ENCODE peak calls at places on chromosomes 3 and 15, in six cellular contexts. R is HCT116, X is brain microvascular endothelial cell, M is H1, V is hepatocyte, N is cardiac fibroblast. B is an unnamed sample.

GRCh38 chr3:151047636-151048035 is 37.8 kb upstream of the MED12L start:
- DNase-seq in R (peak), X (peak), M (no peak), V (peak), N (peak), B (peak)

GRCh38 chr15:39641187-39641889 is 60.5 kb downstream of the THBS1 start:
- DNase-seq in R (no peak), X (no peak), M (no peak), V (no peak), N (no peak), B (no peak)

GRCh38 chr3:16768956-16769355 is 115.8 kb upstream of the PLCL2 start:
- DNase-seq in R (no peak), X (peak), M (no peak), V (no peak), N (peak), B (no peak)

GRCh38 chr3:177306252-177306651 is 109.0 kb upstream of the TBL1XR1 start:
- DNase-seq in R (no peak), X (peak), M (no peak), V (no peak), N (peak), B (peak)

GRCh38 chr15:36831125-36831914 is 251.9 kb downstream of the CDIN1 start:
- DNase-seq in R (no peak), X (peak), M (no peak), V (no peak), N (no peak), B (peak)

GRCh38 chr3:32401541-32402052 is 9.9 kb downstream of the CMTM7 start:
- DNase-seq in R (no peak), X (peak), M (peak), V (peak), N (peak), B (peak)

GRCh38 chr15:56759450-56759845 is 26.1 kb upstream of the ZNF280D start:
- DNase-seq in R (no peak), X (peak), M (no peak), V (no peak), N (peak), B (peak)

GRCh38 chr3:146067048-146067447 is 93.9 kb downstream of the PLOD2 start:
- DNase-seq in R (no peak), X (peak), M (no peak), V (no peak), N (peak), B (peak)

GRCh38 chr3:111971533-111971932 is 7.3 kb upstream of the ABHD10 start:
- DNase-seq in R (no peak), X (no peak), M (no peak), V (no peak), N (no peak), B (no peak)

GRCh38 chr15:62631325-62631724 is 411.2 kb upstream of the TPM1 start:
- DNase-seq in R (no peak), X (no peak), M (no peak), V (no peak), N (no peak), B (no peak)

GRCh38 chr3:175940881-175941280 is 1081.7 kb downstream of the NAALADL2 start:
- DNase-seq in R (no peak), X (no peak), M (peak), V (peak), N (no peak), B (no peak)

GRCh38 chr3:155701882-155702465 is 42.9 kb downstream of the PLCH1 start:
- DNase-seq in R (peak), X (peak), M (no peak), V (peak), N (peak), B (peak)

GRCh38 chr15:69591905-69592508 is 139.4 kb downstream of the RPLP1 start:
- DNase-seq in R (no peak), X (no peak), M (no peak), V (peak), N (no peak), B (no peak)

GRCh38 chr3:167684389-167684993 is 30.7 kb upstream of the WDR49 start:
- DNase-seq in R (peak), X (peak), M (peak), V (peak), N (peak), B (peak)

GRCh38 chr15:78822514-78822913 is 11.2 kb upstream of the ADAMTS7 start:
- DNase-seq in R (no peak), X (peak), M (no peak), V (no peak), N (no peak), B (no peak)

GRCh38 chr15:64090527-64090926 is 3.1 kb downstream of the CIAO2A start:
- DNase-seq in R (no peak), X (no peak), M (no peak), V (no peak), N (no peak), B (no peak)

GRCh38 chr15:26661107-26661506 is 111.8 kb downstream of the GABRB3 start:
- DNase-seq in R (no peak), X (no peak), M (no peak), V (no peak), N (no peak), B (no peak)

GRCh38 chr15:90291679-90292356 is 26.3 kb downstream of the NGRN start:
- DNase-seq in R (peak), X (no peak), M (no peak), V (no peak), N (no peak), B (peak)

GRCh38 chr3:101011086-101011485 is 17.9 kb upstream of the ABI3BP start:
- DNase-seq in R (no peak), X (no peak), M (no peak), V (no peak), N (peak), B (peak)

DNA sequence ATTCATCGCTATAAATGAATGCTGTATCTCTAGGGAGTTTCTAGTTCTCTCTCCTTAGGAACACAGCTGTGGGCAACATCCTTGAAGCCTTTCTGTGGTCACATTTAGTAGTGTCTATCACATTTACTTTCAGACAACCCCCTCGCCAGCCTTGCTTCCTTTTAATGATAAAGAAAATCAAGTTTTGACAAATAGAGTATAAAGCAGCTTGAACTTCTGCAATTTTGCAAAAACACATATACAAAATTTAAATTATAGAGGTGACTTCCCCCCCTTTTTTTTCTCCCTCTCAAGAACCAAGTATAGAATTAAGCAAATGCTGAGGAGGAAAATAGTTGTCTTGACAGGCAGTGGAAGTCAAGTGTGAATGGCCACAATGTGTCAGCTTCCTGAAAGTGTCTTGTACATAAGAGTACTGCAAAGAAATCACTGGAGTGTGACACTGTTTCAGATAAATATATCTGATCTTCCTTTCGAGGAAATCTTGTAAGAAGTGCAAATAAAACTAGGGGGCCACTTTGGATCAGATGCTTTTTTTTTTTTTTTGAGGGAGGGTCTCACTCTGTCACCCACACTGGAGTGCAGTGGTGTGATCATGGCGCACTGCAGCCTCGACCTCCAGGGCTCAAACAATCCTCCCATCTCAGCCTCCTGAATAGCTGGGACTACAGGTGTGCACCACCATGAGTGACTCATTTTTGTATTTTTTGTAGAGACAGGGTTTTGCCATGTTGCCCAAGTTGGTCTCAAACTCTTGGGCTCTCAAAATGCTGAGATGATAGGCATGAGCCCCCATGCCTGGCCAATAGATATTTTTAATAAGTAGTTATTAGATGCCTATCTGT is 21.0 kb downstream of the CCR1 start:
- DNase-seq in R (no peak), X (no peak), M (no peak), V (no peak), N (no peak), B (no peak)
- H3K4me3 ChIP-seq in R (no peak), X (no peak), M (no peak), V (no peak), N (no peak), B (no peak)

GRCh38 chr3:158912188-158912587 is 110.3 kb downstream of the MFSD1 start:
- DNase-seq in R (no peak), X (no peak), M (no peak), V (no peak), N (no peak), B (peak)
- TF ChIP-seq CTCF in R (no peak), X (peak), M (peak), V (no peak), N (peak), B (peak)

GRCh38 chr3:71759401-71759800 is 5.7 kb downstream of the GPR27 start:
- DNase-seq in R (no peak), X (no peak), M (no peak), V (no peak), N (no peak), B (no peak)

GRCh38 chr3:71753716-71754609 is at the start of gene GPR27:
- DNase-seq in R (no peak), X (no peak), M (peak), V (peak), N (peak), B (peak)

GRCh38 chr3:71752911-71753715 is 542 bp upstream of the GPR27 start:
- DNase-seq in R (no peak), X (no peak), M (peak), V (no peak), N (no peak), B (no peak)

GRCh38 chr3:71751602-71752001 is 2.1 kb upstream of the GPR27 start:
- DNase-seq in R (no peak), X (no peak), M (no peak), V (no peak), N (no peak), B (no peak)

GRCh38 chr3:71754610-71755253 is 1.1 kb downstream of the GPR27 start:
- DNase-seq in R (no peak), X (no peak), M (peak), V (no peak), N (peak), B (no peak)
- H3K4me3 ChIP-seq in R (no peak), X (no peak), M (peak), V (no peak), N (no peak), B (no peak)

DNA sequence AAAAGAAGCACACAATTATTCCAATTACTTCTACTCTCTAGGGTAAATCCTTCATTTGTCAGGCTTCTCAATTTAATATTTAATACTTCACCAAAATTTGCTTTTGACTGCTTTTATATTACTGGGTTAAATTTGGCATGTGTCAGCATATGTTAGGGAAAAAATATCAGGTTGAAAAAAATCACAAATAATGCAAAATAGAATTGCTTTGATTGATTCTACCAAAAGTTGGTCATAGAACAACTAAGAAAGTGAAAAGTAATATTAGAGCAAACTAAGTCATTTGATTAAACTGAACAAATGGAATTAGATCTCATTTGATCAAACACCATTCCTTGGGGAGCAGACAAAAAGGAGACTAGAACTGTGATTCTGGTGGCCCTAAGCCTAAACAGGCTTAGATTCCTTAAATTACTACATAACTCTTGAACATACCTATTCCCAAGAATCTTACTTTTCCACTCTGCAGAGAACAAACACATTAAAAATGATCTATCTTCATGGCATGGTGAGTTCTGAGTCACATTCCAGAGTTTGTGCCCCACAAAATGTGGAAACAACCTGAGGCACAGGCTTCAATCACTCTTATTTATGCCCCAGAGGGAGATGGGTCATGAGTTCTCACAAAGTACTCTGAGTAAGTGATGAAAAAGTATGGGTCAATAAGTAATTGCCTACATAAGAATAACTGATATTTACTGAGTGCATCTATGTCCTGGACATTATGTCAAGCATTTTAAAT is 137.4 kb upstream of the SLC2A2 start:
- DNase-seq in R (no peak), X (no peak), M (no peak), V (no peak), N (no peak), B (peak)
- TF ChIP-seq CTCF in R (no peak), X (no peak), M (no peak), V (no peak), N (no peak), B (no peak)

GRCh38 chr3:78048698-78049097 is 1008.8 kb downstream of the ROBO2 start:
- DNase-seq in R (no peak), X (no peak), M (no peak), V (no peak), N (no peak), B (no peak)
- H3K4me3 ChIP-seq in R (no peak), X (no peak), M (no peak), V (no peak), N (no peak), B (no peak)

DNA sequence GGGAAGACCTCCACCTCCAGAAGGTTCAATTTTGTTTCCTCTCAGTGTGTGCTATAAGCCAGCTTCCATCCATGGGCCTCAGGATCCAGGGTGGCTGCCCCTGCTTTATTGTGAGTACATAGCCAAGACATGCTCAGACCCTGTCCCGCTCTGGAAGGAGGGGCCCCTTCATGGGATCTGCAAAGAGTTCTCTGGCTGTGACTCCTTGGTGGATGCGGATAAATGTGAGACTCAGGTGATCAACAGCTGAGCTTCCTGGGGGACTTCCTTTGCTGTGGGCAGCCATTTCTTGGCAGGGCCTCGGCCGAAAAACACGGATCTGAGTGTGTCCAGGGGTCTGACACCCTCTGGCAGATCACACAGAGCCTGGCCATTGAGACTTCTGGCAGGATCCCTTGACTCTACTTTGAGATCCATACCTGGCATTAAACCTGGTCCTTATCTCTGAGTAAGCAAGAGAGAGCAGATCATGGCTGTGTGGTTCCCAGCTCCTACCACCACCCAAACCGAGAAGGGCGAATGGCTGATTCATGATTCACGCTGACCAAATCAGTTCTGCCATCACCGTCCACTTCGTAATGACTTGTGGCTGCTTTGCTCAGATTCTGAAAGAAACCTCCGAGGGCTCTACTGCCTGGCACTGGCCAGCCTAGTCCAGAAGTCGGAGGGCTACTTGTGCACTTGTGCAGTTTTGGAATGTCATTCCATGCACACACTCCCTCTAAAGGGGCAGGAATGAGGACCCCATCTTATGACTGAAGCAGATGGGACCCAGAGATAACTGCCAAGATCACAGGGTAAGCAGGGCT is 68.1 kb downstream of the SENP2 start:
- DNase-seq in R (no peak), X (no peak), M (no peak), V (no peak), N (no peak), B (no peak)
- TF ChIP-seq CTCF in R (no peak), X (no peak), M (no peak), V (no peak), N (no peak), B (no peak)

DNA sequence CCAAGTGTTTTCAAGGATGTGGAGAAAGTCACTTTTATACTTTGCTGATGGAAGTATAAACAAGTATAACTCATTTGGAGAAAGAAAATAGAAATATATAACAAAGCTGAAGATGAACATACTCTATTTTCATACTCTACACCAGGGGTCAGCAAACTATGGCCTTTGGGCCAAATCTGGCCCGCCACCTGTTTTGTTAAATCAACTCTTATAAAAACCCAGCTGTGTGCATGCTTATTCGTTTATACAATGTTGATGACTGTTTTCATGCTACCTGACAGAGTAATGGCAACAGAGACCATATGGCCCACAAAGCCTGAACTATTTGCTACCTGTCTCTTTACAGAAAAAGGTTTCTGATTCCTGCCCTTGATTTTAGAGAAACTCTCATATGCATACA is 124.0 kb downstream of the NR1D2 start:
- DNase-seq in R (no peak), X (no peak), M (no peak), V (peak), N (peak), B (peak)
- H3K4me3 ChIP-seq in R (no peak), X (no peak), M (no peak), V (no peak), N (no peak), B (no peak)

GRCh38 chr3:43087249-43087776 is 18.6 kb downstream of the POMGNT2 start:
- DNase-seq in R (no peak), X (no peak), M (no peak), V (no peak), N (peak), B (peak)
- TF ChIP-seq CTCF in R (no peak), X (peak), M (peak), V (peak), N (no peak), B (peak)

DNA sequence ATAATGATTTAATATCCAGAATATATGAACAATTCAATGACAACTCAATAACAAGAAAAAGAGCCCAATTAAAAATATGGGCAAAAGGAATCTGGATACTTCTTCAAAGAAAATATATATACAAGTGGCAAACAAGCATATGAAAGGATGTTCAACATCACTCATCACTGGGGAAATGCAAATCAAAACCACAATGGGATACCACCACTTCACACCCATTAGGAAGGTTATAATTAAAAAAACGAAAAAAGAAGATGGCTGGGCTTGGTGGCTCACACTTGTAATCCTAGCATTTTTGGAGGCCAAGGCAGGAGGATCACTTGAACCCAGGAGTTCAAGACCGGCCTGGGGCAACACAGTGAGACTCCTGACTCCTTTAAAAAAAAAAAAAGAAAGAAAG is 4.1 kb downstream of the CCDC12 start:
- DNase-seq in R (no peak), X (no peak), M (no peak), V (no peak), N (no peak), B (no peak)
- H3K4me3 ChIP-seq in R (no peak), X (no peak), M (no peak), V (no peak), N (no peak), B (no peak)

GRCh38 chr3:187295635-187296034 is 4.1 kb upstream of the MASP1 start:
- DNase-seq in R (no peak), X (no peak), M (no peak), V (no peak), N (no peak), B (peak)
- TF ChIP-seq CTCF in R (peak), X (peak), M (peak), V (peak), N (peak), B (no peak)